ENCODE peak calls at places on chromosome 16, in nine cellular contexts. X is cardiac muscle cell, S is IMR-90, C is foreskin fibroblast, H is fibroblast of lung, R is sigmoid colon, P is astrocyte of the spinal cord, B is PC-3, Y is cardiac fibroblast. M is an unnamed sample.

GRCh38 chr16:82302007-82302733 is 132.1 kb upstream of the MPHOSPH6 start:
- DNase-seq in Y (no peak), B (no peak), S (no peak), R (no peak), C (no peak), H (no peak), P (no peak), X (no peak), M (no peak)

GRCh38 chr16:3256146-3256875 is at the start of gene MEFV:
- DNase-seq in Y (peak), P (no peak), X (peak), R (no peak), H (no peak), B (no peak), C (no peak), S (peak), M (no peak)

GRCh38 chr16:85448557-85449194 is 164.4 kb upstream of the GSE1 start:
- DNase-seq in S (no peak), P (no peak), B (no peak), X (no peak), H (no peak), Y (no peak), C (no peak), R (no peak), M (no peak)

GRCh38 chr16:86791287-86792074 is 213.1 kb downstream of the FOXL1 start:
- DNase-seq in B (no peak), Y (no peak), P (no peak), S (no peak), H (peak), R (peak), X (no peak), C (peak), M (no peak)

GRCh38 chr16:48542020-48542473 is 67.9 kb downstream of the N4BP1 start:
- DNase-seq in S (peak), P (peak), B (peak), R (peak), Y (peak), X (peak), H (peak), C (peak), M (no peak)

GRCh38 chr16:35234679-35235078 is 1775.3 kb downstream of the TP53TG3F start:
- DNase-seq in S (no peak), R (no peak), Y (no peak), B (no peak), P (no peak), H (no peak), C (no peak), X (no peak), M (no peak)

GRCh38 chr16:30903596-30903995 is 7.2 kb downstream of the CTF1 start:
- DNase-seq in P (no peak), C (peak), X (peak), S (no peak), Y (peak), H (no peak), R (peak), B (no peak), M (no peak)

GRCh38 chr16:54507091-54507490 is 220.5 kb upstream of the IRX3 start:
- DNase-seq in S (no peak), H (no peak), P (no peak), R (no peak), C (no peak), X (peak), B (no peak), Y (peak), M (no peak)

GRCh38 chr16:57690782-57691471 is 3.7 kb upstream of the DRC7 start:
- DNase-seq in X (peak), H (no peak), Y (no peak), R (peak), P (no peak), S (peak), C (no peak), B (no peak), M (no peak)

GRCh38 chr16:3012246-3012645 is 477 bp upstream of the CLDN9 start:
- DNase-seq in H (no peak), B (no peak), R (no peak), Y (no peak), P (no peak), C (no peak), X (no peak), S (no peak), M (no peak)

GRCh38 chr16:65725156-65725845 is 603.4 kb upstream of the CDH11 start:
- DNase-seq in S (peak), B (peak), Y (peak), P (peak), H (no peak), C (peak), R (no peak), X (peak), M (no peak)

GRCh38 chr16:83113317-83113716 is 486.5 kb downstream of the CDH13 start:
- DNase-seq in C (no peak), P (no peak), X (peak), R (no peak), B (no peak), S (peak), H (peak), Y (peak), M (no peak)

GRCh38 chr16:28477311-28477920 is 5.3 kb upstream of the NPIPB7 start:
- DNase-seq in R (peak), H (no peak), S (no peak), B (no peak), P (no peak), C (no peak), X (no peak), Y (no peak), M (no peak)

GRCh38 chr16:84897911-84898377 is 78.2 kb downstream of the CRISPLD2 start:
- DNase-seq in C (no peak), P (no peak), B (no peak), Y (no peak), X (no peak), R (no peak), S (no peak), H (no peak), M (no peak)

GRCh38 chr16:16162591-16162990 is 60.7 kb downstream of the ABCC6 start:
- DNase-seq in B (no peak), R (no peak), C (no peak), H (no peak), Y (no peak), P (no peak), X (no peak), S (no peak), M (no peak)

GRCh38 chr16:51888021-51888420 is 658.9 kb downstream of the TOX3 start:
- DNase-seq in X (no peak), C (peak), P (no peak), B (no peak), H (no peak), S (peak), Y (no peak), R (no peak), M (no peak)

GRCh38 chr16:74304164-74304834 is 7.7 kb downstream of the PSMD7 start:
- DNase-seq in B (peak), H (no peak), C (no peak), Y (peak), P (no peak), R (no peak), X (peak), S (no peak), M (no peak)

GRCh38 chr16:57379579-57379978 is 7.3 kb downstream of the CX3CL1 start:
- DNase-seq in Y (no peak), X (peak), R (no peak), B (no peak), P (no peak), C (no peak), H (no peak), S (no peak), M (no peak)

GRCh38 chr16:84443166-84443802 is 61.2 kb downstream of the MEAK7 start:
- DNase-seq in C (no peak), B (no peak), H (no peak), P (no peak), X (no peak), S (no peak), R (no peak), Y (no peak), M (no peak)

GRCh38 chr16:35497399-35497798 is 2038.0 kb downstream of the TP53TG3F start:
- DNase-seq in R (no peak), Y (no peak), P (no peak), S (no peak), H (no peak), B (no peak), C (no peak), X (no peak), M (no peak)

GRCh38 chr16:56773531-56773930 is 43.6 kb downstream of the NUP93 start:
- DNase-seq in Y (no peak), R (no peak), X (no peak), H (no peak), P (no peak), B (peak), C (no peak), S (no peak), M (no peak)

GRCh38 chr16:75382611-75383010 is 50.7 kb downstream of the CFDP1 start:
- DNase-seq in Y (no peak), H (no peak), P (no peak), R (no peak), C (no peak), X (no peak), B (no peak), S (no peak), M (no peak)

GRCh38 chr16:81582655-81583441 is 138.2 kb downstream of the CMIP start:
- DNase-seq in B (no peak), C (peak), S (no peak), Y (peak), R (no peak), X (peak), P (peak), H (peak), M (no peak)

GRCh38 chr16:13957197-13958078 is 37.5 kb downstream of the ERCC4 start:
- DNase-seq in S (peak), C (peak), R (peak), P (peak), Y (peak), H (peak), B (peak), X (peak), M (no peak)

GRCh38 chr16:87172632-87173031 is 144.6 kb downstream of the C16orf95 start:
- DNase-seq in S (no peak), Y (no peak), B (no peak), R (no peak), X (peak), P (no peak), H (no peak), C (no peak), M (no peak)

GRCh38 chr16:81946206-81946605 is 65.1 kb downstream of the SDR42E1 start:
- DNase-seq in R (no peak), X (peak), H (no peak), Y (no peak), C (no peak), S (no peak), P (peak), B (no peak), M (no peak)

GRCh38 chr16:58503166-58503862 is 3.4 kb downstream of the NDRG4 start:
- DNase-seq in R (peak), C (no peak), X (no peak), B (no peak), S (no peak), Y (no peak), H (no peak), P (no peak), M (no peak)

GRCh38 chr16:31561698-31562233 is 34.1 kb downstream of the AHSP start:
- DNase-seq in B (no peak), X (no peak), Y (no peak), R (no peak), S (no peak), H (no peak), P (no peak), C (no peak), M (no peak)

GRCh38 chr16:57145964-57146647 is 39.7 kb downstream of the PSME3IP1 start:
- DNase-seq in R (peak), Y (no peak), S (no peak), C (no peak), B (no peak), P (no peak), H (no peak), X (no peak), M (no peak)

GRCh38 chr16:9500872-9501271 is 409.4 kb downstream of the HAPSTR1 start:
- DNase-seq in B (no peak), R (no peak), X (no peak), Y (no peak), C (no peak), H (no peak), S (no peak), P (no peak), M (no peak)

GRCh38 chr16:71461686-71462648 is at the start of gene ZNF23:
- DNase-seq in R (peak), S (peak), P (peak), H (peak), X (peak), Y (peak), B (peak), C (peak), M (peak)

GRCh38 chr16:31138621-31139578 is 3.4 kb upstream of the PRSS8 start:
- DNase-seq in B (peak), S (peak), X (peak), C (peak), H (peak), R (no peak), Y (peak), P (peak), M (no peak)

GRCh38 chr16:46929378-46930332 is 43.8 kb downstream of the DNAJA2 start:
- DNase-seq in H (peak), P (peak), B (peak), C (peak), Y (peak), S (peak), R (peak), X (peak), M (peak)

GRCh38 chr16:54487933-54488332 is 201.3 kb upstream of the IRX3 start:
- DNase-seq in S (no peak), P (no peak), Y (no peak), H (no peak), B (no peak), X (no peak), R (no peak), C (no peak), M (no peak)

GRCh38 chr16:67928561-67929364 is 2.9 kb downstream of the CTRL start:
- DNase-seq in Y (peak), B (peak), C (no peak), S (peak), R (peak), X (peak), H (peak), P (peak), M (no peak)

GRCh38 chr16:12458591-12459400 is 344.9 kb downstream of the CPPED1 start:
- DNase-seq in B (no peak), H (no peak), Y (no peak), X (peak), C (no peak), R (no peak), P (no peak), S (no peak), M (no peak)

GRCh38 chr16:66650707-66651473 is 45.7 kb downstream of the CMTM4 start:
- DNase-seq in B (peak), H (peak), Y (peak), R (peak), C (peak), S (peak), X (peak), P (peak), M (peak)

DNA sequence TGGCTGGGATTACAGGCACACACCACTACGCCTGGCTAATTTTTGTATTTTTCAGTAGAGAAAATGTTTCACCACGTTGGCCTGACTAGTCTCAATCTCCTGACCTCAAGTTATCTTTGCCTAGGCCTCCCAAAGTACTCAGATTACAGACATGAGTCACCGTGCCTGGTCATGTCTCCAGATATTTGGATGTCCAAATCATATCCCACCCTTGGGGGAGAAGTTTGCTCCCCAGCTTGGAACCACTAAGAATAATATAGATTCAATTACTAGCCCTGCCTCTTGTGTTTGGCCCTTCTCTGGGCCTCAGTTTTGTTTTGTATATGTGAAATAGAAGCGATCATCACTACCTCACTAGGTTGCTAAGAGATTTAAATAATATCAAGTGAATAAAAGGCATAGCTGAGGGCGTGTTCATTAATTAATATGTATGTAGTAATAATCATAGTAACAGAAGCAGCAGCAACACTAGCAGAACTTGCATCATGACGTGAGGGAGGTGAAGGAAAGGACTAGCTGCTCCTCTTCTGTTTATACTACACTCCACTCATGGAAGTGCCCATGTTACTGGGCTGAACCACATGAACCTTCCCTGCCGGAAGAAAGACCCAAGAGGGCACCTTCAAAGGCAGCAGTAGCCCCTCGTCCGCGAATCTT is 253.6 kb upstream of the XYLT1 start:
- DNase-seq in R (no peak), P (peak), B (no peak), H (peak), C (peak), X (no peak), Y (peak), S (peak), M (no peak)
- TF ChIP-seq CTCF in R (no peak), P (no peak), B (no peak), H (no peak), C (no peak), X (no peak), Y (no peak), S (no peak), M (no peak)

DNA sequence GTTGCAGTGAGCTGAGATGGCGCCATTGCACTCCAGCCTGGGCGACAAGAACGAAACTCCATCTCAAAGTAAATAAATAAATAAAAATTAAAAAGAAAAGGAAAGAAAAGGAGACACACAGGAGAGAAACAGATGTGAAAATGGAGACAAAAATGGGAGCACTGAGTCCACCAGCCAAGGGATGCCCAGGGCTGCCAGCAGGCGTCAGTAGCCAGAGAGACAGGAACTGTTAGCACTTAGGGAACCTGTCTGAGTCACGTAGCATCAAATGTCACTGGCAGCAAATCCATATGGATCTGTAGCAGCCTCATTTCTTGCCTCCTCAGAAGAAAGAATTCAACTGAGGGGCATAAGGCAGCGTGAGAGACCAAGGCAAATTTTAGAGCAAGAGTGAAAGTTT is 79.7 kb downstream of the CYLD start:
- DNase-seq in Y (no peak), B (peak), C (no peak), X (no peak), P (no peak), H (no peak), S (peak), R (no peak), M (peak)
- TF ChIP-seq CTCF in Y (no peak), B (peak), C (peak), X (peak), P (peak), H (no peak), S (peak), R (no peak), M (peak)

DNA sequence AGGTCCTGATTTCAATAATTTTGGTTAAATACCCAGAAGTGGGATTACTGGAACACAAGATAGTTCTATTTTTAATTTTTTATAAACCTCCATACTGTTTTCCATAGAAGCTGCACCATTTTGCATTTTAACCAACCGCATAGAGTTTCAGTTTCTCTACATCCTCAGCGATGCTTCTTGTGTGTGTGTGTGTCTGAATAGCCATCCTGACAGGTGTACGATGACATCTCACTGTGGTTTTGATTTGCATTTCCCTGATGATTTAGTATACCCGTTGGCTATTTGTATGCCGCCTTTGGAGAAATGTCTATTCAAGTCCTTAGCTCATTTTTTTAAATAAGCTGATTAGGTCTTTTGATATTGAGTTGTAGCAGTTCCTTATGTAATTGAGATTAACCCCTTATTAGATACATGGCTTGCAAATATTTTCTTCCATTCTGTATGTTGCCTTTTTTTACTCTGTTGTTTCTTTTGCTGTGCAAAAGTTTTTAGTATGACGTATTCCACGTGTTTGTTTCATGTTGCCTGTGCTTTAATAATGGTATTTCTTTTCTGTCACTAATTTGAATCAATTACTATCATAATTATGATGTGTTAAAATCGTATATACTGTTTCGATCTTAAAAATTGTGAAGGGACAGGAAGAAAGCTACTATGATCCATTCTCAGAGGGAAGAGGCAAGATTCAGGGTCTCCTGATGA is 227.2 kb upstream of the MON1B start:
- DNase-seq in S (no peak), R (no peak), H (no peak), Y (no peak), X (no peak), B (no peak), C (no peak), P (no peak), M (no peak)
- TF ChIP-seq CTCF in S (no peak), R (no peak), H (no peak), Y (no peak), X (no peak), B (no peak), C (no peak), P (no peak), M (no peak)

DNA sequence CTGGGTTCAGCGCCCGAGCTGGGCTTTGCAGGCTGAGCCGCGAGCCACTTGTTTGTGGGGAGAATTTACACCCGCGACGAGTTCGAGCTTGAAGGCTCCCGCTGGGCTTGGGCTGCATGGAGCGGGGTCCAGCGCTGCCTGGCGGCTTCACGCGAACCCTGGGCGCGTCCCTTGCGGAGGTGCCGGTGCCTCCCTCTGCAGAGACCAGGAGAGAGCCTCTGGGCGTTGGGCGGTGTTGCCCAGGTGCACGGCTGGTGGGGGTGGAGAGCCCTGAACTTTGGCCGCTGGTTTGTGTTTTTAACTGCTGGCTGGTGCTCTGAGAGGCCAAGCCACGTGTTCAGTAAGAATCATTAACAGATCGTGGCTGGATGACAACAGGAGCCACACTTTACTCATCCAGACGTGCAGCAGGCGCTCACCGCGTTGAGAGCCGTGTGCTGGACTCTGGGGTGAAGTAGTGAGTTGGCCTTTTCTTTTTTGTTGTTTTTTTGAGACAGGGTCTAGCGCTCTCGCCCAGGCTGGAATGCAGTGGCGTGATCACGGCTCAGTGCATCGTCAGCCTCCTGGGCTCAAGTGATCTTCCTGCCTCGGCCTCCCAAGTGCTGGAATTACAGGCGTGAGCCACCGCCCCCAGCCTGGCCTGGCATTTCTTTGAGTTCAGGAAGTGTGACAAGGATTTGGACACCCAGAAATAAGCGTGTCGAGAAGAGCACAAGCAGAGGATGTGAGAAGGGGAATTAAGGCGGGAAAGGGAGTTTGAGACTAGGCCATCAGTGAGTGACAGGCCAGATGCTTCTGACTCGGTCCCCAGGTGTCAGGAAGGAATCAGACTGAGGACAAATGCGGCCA is 827 bp downstream of the CDK10 start:
- DNase-seq in B (peak), Y (peak), C (peak), S (peak), R (no peak), H (peak), X (peak), P (peak), M (peak)
- TF ChIP-seq CTCF in B (no peak), Y (no peak), C (no peak), S (no peak), R (no peak), H (no peak), X (no peak), P (no peak), M (no peak)